ENCODE peak calls at places on chromosomes 13 and 19, in seven cellular contexts. S, E, Y, K, P, V and O are unnamed samples. For H3K9me3, the result is how much of the 10 kb centered on the place peaks cover.

GRCh38 chr19:53945441-53945840 is 17.3 kb upstream of the CACNG8 start:
- DNase-seq in Y (peak), E (no peak), P (no peak), V (peak), K (no peak), S (no peak), O (no peak)

GRCh38 chr13:105804561-105805190 is 730.8 kb downstream of the EFNB2 start:
- DNase-seq in K (no peak), V (peak), E (no peak), Y (no peak), P (no peak), S (no peak), O (no peak)

GRCh38 chr19:16714702-16715294 is 4.8 kb upstream of the NWD1 start:
- DNase-seq in E (peak), S (no peak), P (peak), K (peak), Y (peak), V (peak), O (peak)

GRCh38 chr13:113839536-113840204 is 24.2 kb downstream of the GAS6 start:
- DNase-seq in P (no peak), E (no peak), V (no peak), Y (no peak), K (no peak), S (no peak), O (no peak)

GRCh38 chr13:79560954-79561353 is 80.0 kb downstream of the NDFIP2 start:
- DNase-seq in Y (no peak), P (no peak), E (no peak), V (peak), K (no peak), S (no peak), O (peak)

GRCh38 chr13:85544756-85545155 is 254.5 kb downstream of the SLITRK6 start:
- DNase-seq in P (no peak), S (no peak), V (no peak), K (no peak), Y (peak), E (no peak), O (no peak)

GRCh38 chr13:103098535-103098934 is 32.3 kb upstream of the SLC10A2 start:
- DNase-seq in E (no peak), Y (no peak), V (no peak), S (no peak), P (no peak), K (no peak), O (no peak)

GRCh38 chr19:40612831-40613668 is 11.9 kb downstream of the LTBP4 start:
- DNase-seq in V (no peak), Y (peak), E (peak), K (peak), P (peak), S (peak), O (no peak)

GRCh38 chr19:45275370-45275971 is 24.4 kb downstream of the MARK4 start:
- DNase-seq in E (no peak), S (no peak), Y (no peak), P (no peak), K (no peak), V (no peak), O (no peak)

GRCh38 chr13:64928704-64929499 is 2301.2 kb downstream of the PCDH9 start:
- DNase-seq in E (no peak), Y (no peak), S (peak), P (no peak), K (no peak), V (peak), O (no peak)

GRCh38 chr13:43072394-43072793 is 49.0 kb downstream of the DNAJC15 start:
- DNase-seq in K (no peak), P (no peak), Y (no peak), E (peak), S (no peak), V (no peak), O (no peak)

GRCh38 chr13:73767191-73767741 is 366.9 kb downstream of the KLF12 start:
- DNase-seq in P (no peak), V (no peak), E (no peak), K (no peak), S (no peak), Y (peak), O (no peak)

GRCh38 chr13:32153056-32153455 is 121.5 kb downstream of the FRY start:
- DNase-seq in V (peak), E (no peak), P (no peak), S (peak), Y (no peak), K (no peak), O (no peak)

GRCh38 chr13:30371649-30372265 is 50.5 kb upstream of the UBE2L5 start:
- DNase-seq in V (peak), K (peak), S (peak), E (peak), Y (no peak), P (no peak), O (no peak)

GRCh38 chr13:39676315-39676876 is 20.9 kb downstream of the COG6 start:
- DNase-seq in V (peak), E (peak), K (peak), Y (peak), S (peak), P (peak), O (no peak)

GRCh38 chr19:37098570-37098969 is 20.3 kb downstream of the ZNF420 start:
- DNase-seq in Y (no peak), P (no peak), K (no peak), E (no peak), S (no peak), V (no peak), O (no peak)

GRCh38 chr19:29851769-29852521 is 40.2 kb downstream of the CCNE1 start:
- DNase-seq in K (no peak), E (no peak), V (no peak), P (no peak), Y (no peak), S (no peak), O (no peak)

GRCh38 chr19:31315621-31316011 is 33.6 kb downstream of the TSHZ3 start:
- DNase-seq in S (no peak), Y (no peak), E (no peak), P (no peak), K (no peak), V (no peak), O (no peak)

GRCh38 chr19:1105217-1105872 is 1.6 kb downstream of the GPX4 start:
- DNase-seq in K (no peak), V (no peak), E (no peak), P (no peak), Y (no peak), S (no peak), O (no peak)

GRCh38 chr19:33438016-33438671 is 64.6 kb downstream of the CEBPG start:
- DNase-seq in S (no peak), K (no peak), E (no peak), P (no peak), Y (no peak), V (no peak), O (no peak)

GRCh38 chr19:2675892-2676291 is 26.6 kb downstream of the GNG7 start:
- DNase-seq in P (no peak), Y (no peak), S (no peak), E (no peak), V (no peak), K (no peak), O (no peak)

GRCh38 chr19:2577722-2578335 is 101.9 kb downstream of the GADD45B start:
- DNase-seq in Y (no peak), P (no peak), K (no peak), V (no peak), E (no peak), S (no peak), O (no peak)

GRCh38 chr13:114078501-114079451 is 53.6 kb downstream of the RASA3 start:
- DNase-seq in E (no peak), P (no peak), K (no peak), S (peak), Y (no peak), V (peak), O (no peak)

GRCh38 chr19:10780368-10780767 is 55.6 kb downstream of the TMED1 start:
- DNase-seq in P (no peak), E (no peak), V (no peak), S (no peak), K (no peak), Y (no peak), O (peak)

GRCh38 chr19:45420871-45421270 is 2.8 kb downstream of the ERCC1 start:
- DNase-seq in K (no peak), P (no peak), S (no peak), V (no peak), Y (no peak), E (no peak), O (no peak)

GRCh38 chr13:102089177-102089576 is 312.7 kb downstream of the FGF14 start:
- DNase-seq in E (no peak), S (no peak), Y (no peak), K (no peak), P (peak), V (no peak), O (no peak)

GRCh38 chr13:112450567-112451240 is 74.5 kb downstream of the SPACA7 start:
- DNase-seq in Y (no peak), K (no peak), V (no peak), E (no peak), P (no peak), S (no peak), O (no peak)

GRCh38 chr19:7112675-7113074 is 43.2 kb downstream of the ZNF557 start:
- DNase-seq in E (no peak), K (no peak), Y (no peak), S (no peak), V (no peak), P (no peak), O (no peak)

GRCh38 chr13:51785592-51786424 is 18.2 kb downstream of the DHRS12 start:
- DNase-seq in P (peak), S (no peak), V (no peak), K (no peak), Y (peak), E (no peak), O (no peak)

GRCh38 chr19:33758541-33759013 is 38.1 kb upstream of the KCTD15 start:
- DNase-seq in V (peak), S (peak), P (peak), E (no peak), Y (no peak), K (no peak), O (no peak)

GRCh38 chr19:15320118-15320517 is 12.2 kb downstream of the BRD4 start:
- DNase-seq in E (no peak), Y (no peak), K (no peak), V (no peak), S (no peak), P (no peak), O (no peak)

GRCh38 chr19:50464348-50464747 is 12.0 kb upstream of the EMC10 start:
- DNase-seq in P (no peak), S (no peak), E (no peak), Y (no peak), K (no peak), V (no peak), O (no peak)

GRCh38 chr19:18122860-18123795 is 25.6 kb downstream of the MAST3 start:
- DNase-seq in P (no peak), K (no peak), Y (no peak), S (no peak), V (no peak), E (no peak), O (no peak)

GRCh38 chr19:29506619-29506911 is 19.2 kb upstream of the VSTM2B start:
- DNase-seq in Y (no peak), P (no peak), K (no peak), S (no peak), V (no peak), E (no peak), O (no peak)

GRCh38 chr13:109479991-109480696 is 306.2 kb downstream of the IRS2 start:
- DNase-seq in K (no peak), S (no peak), E (peak), Y (no peak), P (peak), V (peak), O (no peak)

GRCh38 chr19:7550987-7551761 is 15.7 kb downstream of the PNPLA6 start:
- DNase-seq in V (peak), K (peak), E (peak), S (no peak), P (peak), Y (peak), O (no peak)

GRCh38 chr19:5903054-5903501 is 512 bp downstream of the NDUFA11 start:
- DNase-seq in E (no peak), P (peak), K (no peak), S (peak), V (peak), Y (no peak), O (no peak)

GRCh38 chr19:23318143-23318542 is 67.9 kb upstream of the ZNF724 start:
- DNase-seq in V (peak), Y (no peak), K (no peak), E (no peak), S (no peak), P (no peak), O (no peak)

GRCh38 chr19:28239270-28239669 is 973.7 kb downstream of the UQCRFS1 start:
- DNase-seq in P (peak), S (no peak), Y (peak), K (no peak), V (no peak), E (peak), O (no peak)
- H3K9me3 ChIP-seq in P (under half), S (under half), Y (under half), K (under half), V (under half), E (under half), O (under half)

GRCh38 chr19:43914051-43914450 is 21.0 kb downstream of the ZNF45 start:
- DNase-seq in E (no peak), Y (no peak), K (no peak), S (no peak), P (no peak), V (no peak), O (no peak)
- H3K9me3 ChIP-seq in E (under half), Y (under half), K (half or more), S (under half), P (under half), V (under half), O (under half)

DNA sequence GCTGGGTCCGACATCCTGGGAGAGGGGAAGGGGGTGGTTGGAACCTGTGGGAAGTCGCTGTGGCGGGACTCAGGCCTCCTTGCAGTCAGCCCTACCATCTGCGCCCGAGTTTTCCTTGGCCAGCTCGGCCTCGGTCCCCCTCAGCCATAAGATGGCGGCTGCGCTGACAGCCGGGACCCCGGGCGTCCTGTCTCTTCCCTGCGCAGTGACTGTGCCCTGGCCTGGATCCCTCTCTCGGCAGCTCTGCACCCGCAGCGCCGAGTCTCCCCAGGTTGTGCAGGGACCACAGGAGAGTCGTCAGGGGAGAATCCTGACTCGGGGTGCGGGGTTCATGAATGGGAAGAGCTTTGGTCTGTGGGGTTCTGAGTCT is 345 bp downstream of the ZNF257 start:
- DNase-seq in K (no peak), P (no peak), S (no peak), V (no peak), Y (no peak), E (no peak), O (no peak)
- H3K9me3 ChIP-seq in K (under half), P (under half), S (under half), V (under half), Y (under half), E (under half), O (under half)

DNA sequence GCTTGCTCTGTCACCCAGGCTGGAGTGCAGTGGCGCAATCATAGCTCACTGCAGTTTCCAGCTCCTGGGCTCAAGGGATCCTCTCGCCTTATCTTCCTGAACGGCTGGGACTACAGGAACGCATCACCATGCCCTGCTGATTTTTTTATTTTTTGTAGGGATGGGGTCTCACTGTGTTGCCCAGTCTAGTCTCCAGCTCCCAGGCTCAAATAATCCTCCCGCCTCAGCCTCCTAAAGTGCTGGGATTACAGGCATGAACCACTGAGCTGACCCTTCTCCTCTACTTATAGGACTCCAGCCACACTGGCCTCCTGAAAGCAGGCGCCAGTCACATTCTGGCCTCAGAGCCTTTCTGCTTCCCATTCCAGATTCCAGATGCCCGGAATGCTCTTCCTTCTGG is 10.5 kb downstream of the DACT3 start:
- DNase-seq in V (no peak), P (no peak), S (no peak), K (no peak), E (no peak), Y (no peak), O (no peak)
- H3K9me3 ChIP-seq in V (under half), P (under half), S (under half), K (under half), E (under half), Y (under half), O (under half)